ENCODE peak calls at places on chromosomes 13 and 19, in seven cellular contexts. One of them, this sample, is unnamed.

GRCh38 chr19:4375620-4376228 is 24.6 kb downstream of the SH3GL1 start:
- DNase-seq in kidney epithelial cell: no peak
- DNase-seq in smooth muscle cell of the brain vasculature: no peak
- DNase-seq in T-helper 1 cell: no peak
- DNase-seq in memory B cell: no peak
- DNase-seq in activated T-cell treated with anti-CD3 and anti-CD28 coated beads for 1 hour: no peak
- DNase-seq in psoas muscle: peak; percentile 42
- DNase-seq in this sample: peak; percentile 84

GRCh38 chr19:4722671-4723464 is 774 bp downstream of the DPP9 start:
- DNase-seq in kidney epithelial cell: no peak
- DNase-seq in smooth muscle cell of the brain vasculature: no peak
- DNase-seq in T-helper 1 cell: no peak
- DNase-seq in memory B cell: peak; percentile 30
- DNase-seq in activated T-cell treated with anti-CD3 and anti-CD28 coated beads for 1 hour: no peak
- DNase-seq in psoas muscle: no peak
- DNase-seq in this sample: peak; percentile 66

GRCh38 chr19:54153731-54154326 is 5.7 kb downstream of the LENG1 start:
- DNase-seq in kidney epithelial cell: no peak
- DNase-seq in smooth muscle cell of the brain vasculature: no peak
- DNase-seq in T-helper 1 cell: no peak
- DNase-seq in memory B cell: no peak
- DNase-seq in activated T-cell treated with anti-CD3 and anti-CD28 coated beads for 1 hour: no peak
- DNase-seq in psoas muscle: no peak
- DNase-seq in this sample: peak; percentile 33

GRCh38 chr19:42198676-42199439 is 18.6 kb downstream of the DEDD2 start:
- DNase-seq in kidney epithelial cell: no peak
- DNase-seq in smooth muscle cell of the brain vasculature: no peak
- DNase-seq in T-helper 1 cell: peak; percentile 65
- DNase-seq in memory B cell: no peak
- DNase-seq in activated T-cell treated with anti-CD3 and anti-CD28 coated beads for 1 hour: peak; percentile 55
- DNase-seq in psoas muscle: no peak
- DNase-seq in this sample: no peak

GRCh38 chr13:69571606-69572323 is 535.9 kb upstream of the ATXN8OS start:
- DNase-seq in kidney epithelial cell: peak; percentile 29
- DNase-seq in smooth muscle cell of the brain vasculature: no peak
- DNase-seq in T-helper 1 cell: no peak
- DNase-seq in memory B cell: no peak
- DNase-seq in activated T-cell treated with anti-CD3 and anti-CD28 coated beads for 1 hour: no peak
- DNase-seq in psoas muscle: no peak
- DNase-seq in this sample: no peak

GRCh38 chr13:109517516-109517915 is 268.9 kb downstream of the IRS2 start:
- DNase-seq in kidney epithelial cell: no peak
- DNase-seq in smooth muscle cell of the brain vasculature: no peak
- DNase-seq in T-helper 1 cell: no peak
- DNase-seq in memory B cell: no peak
- DNase-seq in activated T-cell treated with anti-CD3 and anti-CD28 coated beads for 1 hour: no peak
- DNase-seq in psoas muscle: no peak
- DNase-seq in this sample: peak; percentile 26

GRCh38 chr19:17538684-17539287 is 16.7 kb upstream of the COLGALT1 start:
- DNase-seq in kidney epithelial cell: no peak
- DNase-seq in smooth muscle cell of the brain vasculature: no peak
- DNase-seq in T-helper 1 cell: no peak
- DNase-seq in memory B cell: no peak
- DNase-seq in activated T-cell treated with anti-CD3 and anti-CD28 coated beads for 1 hour: no peak
- DNase-seq in psoas muscle: no peak
- DNase-seq in this sample: no peak

GRCh38 chr13:64688893-64689677 is 2541.1 kb downstream of the PCDH9 start:
- DNase-seq in kidney epithelial cell: no peak
- DNase-seq in smooth muscle cell of the brain vasculature: no peak
- DNase-seq in T-helper 1 cell: no peak
- DNase-seq in memory B cell: no peak
- DNase-seq in activated T-cell treated with anti-CD3 and anti-CD28 coated beads for 1 hour: no peak
- DNase-seq in psoas muscle: no peak
- DNase-seq in this sample: no peak

GRCh38 chr19:383040-383439 is 25.9 kb downstream of the C2CD4C start:
- DNase-seq in kidney epithelial cell: no peak
- DNase-seq in smooth muscle cell of the brain vasculature: no peak
- DNase-seq in T-helper 1 cell: no peak
- DNase-seq in memory B cell: no peak
- DNase-seq in activated T-cell treated with anti-CD3 and anti-CD28 coated beads for 1 hour: no peak
- DNase-seq in psoas muscle: no peak
- DNase-seq in this sample: peak; percentile 41

GRCh38 chr19:39833464-39834286 is at the start of gene DYRK1B:
- DNase-seq in kidney epithelial cell: peak; percentile 91
- DNase-seq in smooth muscle cell of the brain vasculature: peak; percentile 92
- DNase-seq in T-helper 1 cell: peak; percentile 97
- DNase-seq in memory B cell: peak; percentile 93
- DNase-seq in activated T-cell treated with anti-CD3 and anti-CD28 coated beads for 1 hour: peak; percentile 98
- DNase-seq in psoas muscle: peak; percentile 98
- DNase-seq in this sample: peak; percentile 96

GRCh38 chr19:6772028-6772865 is at the start of gene VAV1:
- DNase-seq in kidney epithelial cell: no peak
- DNase-seq in smooth muscle cell of the brain vasculature: no peak
- DNase-seq in T-helper 1 cell: peak; percentile 67
- DNase-seq in memory B cell: peak; percentile 65
- DNase-seq in activated T-cell treated with anti-CD3 and anti-CD28 coated beads for 1 hour: peak; percentile 81
- DNase-seq in psoas muscle: peak; percentile 41
- DNase-seq in this sample: no peak

GRCh38 chr13:39685652-39686051 is 30.2 kb downstream of the COG6 start:
- DNase-seq in kidney epithelial cell: no peak
- DNase-seq in smooth muscle cell of the brain vasculature: no peak
- DNase-seq in T-helper 1 cell: no peak
- DNase-seq in memory B cell: no peak
- DNase-seq in activated T-cell treated with anti-CD3 and anti-CD28 coated beads for 1 hour: no peak
- DNase-seq in psoas muscle: no peak
- DNase-seq in this sample: no peak

GRCh38 chr19:31297991-31298390 is 51.2 kb downstream of the TSHZ3 start:
- DNase-seq in kidney epithelial cell: no peak
- DNase-seq in smooth muscle cell of the brain vasculature: no peak
- DNase-seq in T-helper 1 cell: no peak
- DNase-seq in memory B cell: no peak
- DNase-seq in activated T-cell treated with anti-CD3 and anti-CD28 coated beads for 1 hour: no peak
- DNase-seq in psoas muscle: no peak
- DNase-seq in this sample: no peak

GRCh38 chr19:4678881-4679379 is 8.8 kb upstream of the MYDGF start:
- DNase-seq in kidney epithelial cell: no peak
- DNase-seq in smooth muscle cell of the brain vasculature: no peak
- DNase-seq in T-helper 1 cell: no peak
- DNase-seq in memory B cell: no peak
- DNase-seq in activated T-cell treated with anti-CD3 and anti-CD28 coated beads for 1 hour: no peak
- DNase-seq in psoas muscle: peak; percentile 30
- DNase-seq in this sample: peak; percentile 55

GRCh38 chr13:113187263-113187669 is 21.2 kb downstream of the PCID2 start:
- DNase-seq in kidney epithelial cell: peak; percentile 99
- DNase-seq in smooth muscle cell of the brain vasculature: peak; percentile 92
- DNase-seq in T-helper 1 cell: no peak
- DNase-seq in memory B cell: no peak
- DNase-seq in activated T-cell treated with anti-CD3 and anti-CD28 coated beads for 1 hour: no peak
- DNase-seq in psoas muscle: peak; percentile 93
- DNase-seq in this sample: peak; percentile 100

GRCh38 chr19:991174-991931 is 7.2 kb downstream of the WDR18 start:
- DNase-seq in kidney epithelial cell: no peak
- DNase-seq in smooth muscle cell of the brain vasculature: no peak
- DNase-seq in T-helper 1 cell: peak; percentile 50
- DNase-seq in memory B cell: no peak
- DNase-seq in activated T-cell treated with anti-CD3 and anti-CD28 coated beads for 1 hour: peak; percentile 37
- DNase-seq in psoas muscle: peak; percentile 57
- DNase-seq in this sample: peak; percentile 54

GRCh38 chr19:38057954-38058690 is 151.1 kb downstream of the SIPA1L3 start:
- DNase-seq in kidney epithelial cell: no peak
- DNase-seq in smooth muscle cell of the brain vasculature: no peak
- DNase-seq in T-helper 1 cell: no peak
- DNase-seq in memory B cell: no peak
- DNase-seq in activated T-cell treated with anti-CD3 and anti-CD28 coated beads for 1 hour: no peak
- DNase-seq in psoas muscle: no peak
- DNase-seq in this sample: no peak

GRCh38 chr19:42568006-42568405 is 26.7 kb downstream of the CEACAM8 start:
- DNase-seq in kidney epithelial cell: no peak
- DNase-seq in smooth muscle cell of the brain vasculature: no peak
- DNase-seq in T-helper 1 cell: no peak
- DNase-seq in memory B cell: no peak
- DNase-seq in activated T-cell treated with anti-CD3 and anti-CD28 coated beads for 1 hour: no peak
- DNase-seq in psoas muscle: no peak
- DNase-seq in this sample: no peak

GRCh38 chr19:49084206-49085019 is 838 bp upstream of the SNRNP70 start:
- DNase-seq in kidney epithelial cell: no peak
- DNase-seq in smooth muscle cell of the brain vasculature: no peak
- DNase-seq in T-helper 1 cell: no peak
- DNase-seq in memory B cell: no peak
- DNase-seq in activated T-cell treated with anti-CD3 and anti-CD28 coated beads for 1 hour: no peak
- DNase-seq in psoas muscle: no peak
- DNase-seq in this sample: no peak

GRCh38 chr19:32773126-32773525 is 53.6 kb downstream of the TDRD12 start:
- DNase-seq in kidney epithelial cell: no peak
- DNase-seq in smooth muscle cell of the brain vasculature: no peak
- DNase-seq in T-helper 1 cell: no peak
- DNase-seq in memory B cell: no peak
- DNase-seq in activated T-cell treated with anti-CD3 and anti-CD28 coated beads for 1 hour: no peak
- DNase-seq in psoas muscle: no peak
- DNase-seq in this sample: no peak

GRCh38 chr13:45750566-45750965 is 48.4 kb downstream of the CBY2 start:
- DNase-seq in kidney epithelial cell: no peak
- DNase-seq in smooth muscle cell of the brain vasculature: no peak
- DNase-seq in T-helper 1 cell: no peak
- DNase-seq in memory B cell: no peak
- DNase-seq in activated T-cell treated with anti-CD3 and anti-CD28 coated beads for 1 hour: no peak
- DNase-seq in psoas muscle: no peak
- DNase-seq in this sample: no peak

GRCh38 chr13:86020350-86021002 is 221.3 kb upstream of the SLITRK6 start:
- DNase-seq in kidney epithelial cell: peak; percentile 57
- DNase-seq in smooth muscle cell of the brain vasculature: peak; percentile 17
- DNase-seq in T-helper 1 cell: no peak
- DNase-seq in memory B cell: no peak
- DNase-seq in activated T-cell treated with anti-CD3 and anti-CD28 coated beads for 1 hour: no peak
- DNase-seq in psoas muscle: no peak
- DNase-seq in this sample: peak; percentile 61

GRCh38 chr19:31350693-31351211 is 1.5 kb upstream of the TSHZ3 start:
- DNase-seq in kidney epithelial cell: no peak
- DNase-seq in smooth muscle cell of the brain vasculature: no peak
- DNase-seq in T-helper 1 cell: no peak
- DNase-seq in memory B cell: no peak
- DNase-seq in activated T-cell treated with anti-CD3 and anti-CD28 coated beads for 1 hour: no peak
- DNase-seq in psoas muscle: peak; percentile 67
- DNase-seq in this sample: peak; percentile 35

GRCh38 chr19:4302238-4302630 is at the start of gene TMIGD2:
- DNase-seq in kidney epithelial cell: no peak
- DNase-seq in smooth muscle cell of the brain vasculature: no peak
- DNase-seq in T-helper 1 cell: no peak
- DNase-seq in memory B cell: no peak
- DNase-seq in activated T-cell treated with anti-CD3 and anti-CD28 coated beads for 1 hour: no peak
- DNase-seq in psoas muscle: no peak
- DNase-seq in this sample: no peak

GRCh38 chr13:43663474-43664090 is 123.2 kb downstream of the ENOX1 start:
- DNase-seq in kidney epithelial cell: no peak
- DNase-seq in smooth muscle cell of the brain vasculature: no peak
- DNase-seq in T-helper 1 cell: no peak
- DNase-seq in memory B cell: no peak
- DNase-seq in activated T-cell treated with anti-CD3 and anti-CD28 coated beads for 1 hour: no peak
- DNase-seq in psoas muscle: no peak
- DNase-seq in this sample: peak; percentile 59

GRCh38 chr13:85841427-85841826 is 42.2 kb upstream of the SLITRK6 start:
- DNase-seq in kidney epithelial cell: no peak
- DNase-seq in smooth muscle cell of the brain vasculature: no peak
- DNase-seq in T-helper 1 cell: no peak
- DNase-seq in memory B cell: no peak
- DNase-seq in activated T-cell treated with anti-CD3 and anti-CD28 coated beads for 1 hour: no peak
- DNase-seq in psoas muscle: no peak
- DNase-seq in this sample: no peak

GRCh38 chr13:79483302-79483701 is 2.3 kb downstream of the NDFIP2 start:
- DNase-seq in kidney epithelial cell: no peak
- DNase-seq in smooth muscle cell of the brain vasculature: no peak
- DNase-seq in T-helper 1 cell: no peak
- DNase-seq in memory B cell: no peak
- DNase-seq in activated T-cell treated with anti-CD3 and anti-CD28 coated beads for 1 hour: no peak
- DNase-seq in psoas muscle: no peak
- DNase-seq in this sample: peak; percentile 32

GRCh38 chr13:51727634-51728274 is 76.2 kb downstream of the DHRS12 start:
- DNase-seq in kidney epithelial cell: no peak
- DNase-seq in smooth muscle cell of the brain vasculature: no peak
- DNase-seq in T-helper 1 cell: no peak
- DNase-seq in memory B cell: no peak
- DNase-seq in activated T-cell treated with anti-CD3 and anti-CD28 coated beads for 1 hour: no peak
- DNase-seq in psoas muscle: no peak
- DNase-seq in this sample: no peak

GRCh38 chr13:109755997-109756396 is 30.4 kb downstream of the IRS2 start:
- DNase-seq in kidney epithelial cell: no peak
- DNase-seq in smooth muscle cell of the brain vasculature: no peak
- DNase-seq in T-helper 1 cell: no peak
- DNase-seq in memory B cell: no peak
- DNase-seq in activated T-cell treated with anti-CD3 and anti-CD28 coated beads for 1 hour: no peak
- DNase-seq in psoas muscle: no peak
- DNase-seq in this sample: no peak